ENCODE peak calls at places on chromosome 3, in nine cellular contexts. H is tibial artery, S is foreskin fibroblast, U is adrenal gland, K is astrocyte of the spinal cord, J is WERI-Rb-1, A is heart right ventricle, F is GM23338, Z is dorsolateral prefrontal cortex. P is an unnamed sample.

GRCh38 chr3:124201786-124202185 is 209.9 kb upstream of the ROPN1 start:
- DNase-seq in H (no peak), S (no peak), U (no peak), K (no peak), J (peak; percentile 66), A (peak; percentile 23), F (no peak), Z (no peak), P (no peak)

GRCh38 chr3:152970851-152971250 is 135.9 kb downstream of the P2RY1 start:
- DNase-seq in H (no peak), S (no peak), U (no peak), K (no peak), J (no peak), A (no peak), F (no peak), Z (no peak), P (no peak)

GRCh38 chr3:93969443-93969842 is 4.3 kb downstream of the PROS1 start:
- DNase-seq in H (no peak), S (peak; percentile 71), U (no peak), K (no peak), J (no peak), A (no peak), F (no peak), Z (no peak), P (no peak)

GRCh38 chr3:165169368-165169767 is 26.8 kb downstream of the SLITRK3 start:
- DNase-seq in H (no peak), S (no peak), U (no peak), K (no peak), J (no peak), A (no peak), F (no peak), Z (no peak), P (no peak)

GRCh38 chr3:141255864-141256263 is 24.2 kb downstream of the PXYLP1 start:
- DNase-seq in H (peak; percentile 65), S (peak; percentile 34), U (peak; percentile 54), K (no peak), J (no peak), A (no peak), F (peak; percentile 71), Z (no peak), P (no peak)

GRCh38 chr3:123044981-123045763 is 17.6 kb upstream of the SEMA5B start:
- DNase-seq in H (no peak), S (peak; percentile 33), U (peak; percentile 63), K (no peak), J (no peak), A (no peak), F (no peak), Z (no peak), P (no peak)

GRCh38 chr3:195084746-195085145 is 186.2 kb downstream of the XXYLT1 start:
- DNase-seq in H (peak; percentile 23), S (no peak), U (no peak), K (no peak), J (no peak), A (no peak), F (no peak), Z (no peak), P (no peak)

GRCh38 chr3:12195231-12195630 is 36.5 kb upstream of the TIMP4 start:
- DNase-seq in H (no peak), S (peak; percentile 40), U (no peak), K (peak; percentile 13), J (no peak), A (no peak), F (peak; percentile 45), Z (no peak), P (no peak)

GRCh38 chr3:194101592-194102432 is 34.1 kb upstream of the HES1 start:
- DNase-seq in H (no peak), S (no peak), U (no peak), K (no peak), J (no peak), A (no peak), F (no peak), Z (no peak), P (no peak)

GRCh38 chr3:31947671-31948091 is 33.4 kb downstream of the OSBPL10 start:
- DNase-seq in H (no peak), S (peak; percentile 37), U (no peak), K (no peak), J (no peak), A (no peak), F (no peak), Z (no peak), P (no peak)

GRCh38 chr3:160001154-160001760 is 12.6 kb downstream of the IL12A start:
- DNase-seq in H (no peak), S (no peak), U (no peak), K (peak; percentile 16), J (no peak), A (no peak), F (no peak), Z (no peak), P (no peak)

GRCh38 chr3:160001850-160002623 is 13.4 kb downstream of the IL12A start:
- DNase-seq in H (no peak), S (no peak), U (no peak), K (no peak), J (no peak), A (no peak), F (no peak), Z (no peak), P (no peak)

GRCh38 chr3:160005004-160005403 is 16.4 kb downstream of the IL12A start:
- DNase-seq in H (no peak), S (no peak), U (no peak), K (no peak), J (no peak), A (no peak), F (no peak), Z (no peak), P (no peak)

GRCh38 chr3:160006282-160007163 is 17.9 kb downstream of the IL12A start:
- DNase-seq in H (no peak), S (peak; percentile 90), U (peak; percentile 76), K (peak; percentile 78), J (peak; percentile 50), A (peak; percentile 51), F (peak; percentile 73), Z (peak; percentile 66), P (no peak)

DNA sequence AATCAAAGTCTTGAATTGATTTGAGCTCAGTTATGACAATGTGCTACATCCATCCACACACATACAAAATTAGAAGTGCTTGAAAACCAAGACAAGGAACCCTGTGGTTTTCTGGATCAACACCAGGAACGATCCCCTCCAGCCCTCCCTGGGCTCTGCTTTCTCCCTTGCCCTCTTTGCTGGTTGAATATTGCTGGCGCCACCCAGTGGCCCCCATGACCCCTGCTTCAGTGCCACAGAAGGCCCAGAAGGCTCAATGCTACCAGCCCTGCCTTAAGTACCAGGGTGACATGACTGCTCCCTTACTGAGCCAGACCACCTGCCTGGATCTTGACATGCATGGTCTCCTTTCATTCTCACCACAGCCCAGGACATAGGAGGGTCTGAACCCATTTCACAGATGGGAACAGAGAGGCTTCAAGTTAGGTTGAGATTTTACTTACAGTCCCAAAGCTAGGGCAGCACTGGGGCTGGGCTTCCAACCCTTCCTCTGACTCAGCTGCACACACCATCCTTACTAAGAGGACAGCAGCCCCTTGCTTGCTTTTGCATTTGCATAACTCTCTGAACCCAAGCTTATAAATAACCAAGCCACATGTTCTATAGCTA is 15.0 kb downstream of the IL12A start:
- DNase-seq in H (no peak), S (peak; percentile 72), U (peak; percentile 68), K (peak; percentile 54), J (peak; percentile 75), A (peak; percentile 52), F (peak; percentile 83), Z (peak; percentile 75), P (no peak)
- TF ChIP-seq CTCF in H (peak; percentile 30), S (peak; percentile 41), U (peak; percentile 13), K (peak; percentile 63), J (peak; percentile 76), A (peak; percentile 44), F (peak; percentile 87), Z (peak; percentile 61), P (peak; percentile 63)

GRCh38 chr3:16533928-16534913 is 20.7 kb upstream of the RFTN1 start:
- DNase-seq in H (no peak), S (peak; percentile 28), U (no peak), K (no peak), J (no peak), A (no peak), F (peak; percentile 75), Z (no peak), P (no peak)
- H3K4me3 ChIP-seq in H (no peak overlapping the region), S (no peak overlapping the region), U (no peak overlapping the region), K (no peak overlapping the region), J (no peak overlapping the region), A (no peak overlapping the region), F (no peak overlapping the region), Z (no peak overlapping the region), P (no peak overlapping the region)

GRCh38 chr3:125202197-125202596 is 10.4 kb downstream of the SLC12A8 start:
- DNase-seq in H (no peak), S (peak; percentile 46), U (no peak), K (peak; percentile 29), J (no peak), A (no peak), F (peak; percentile 75), Z (no peak), P (no peak)
- TF ChIP-seq CTCF in H (no peak), S (no peak), U (no peak), K (peak; percentile 35), J (peak; percentile 19), A (no peak), F (peak; percentile 74), Z (no peak), P (no peak)

DNA sequence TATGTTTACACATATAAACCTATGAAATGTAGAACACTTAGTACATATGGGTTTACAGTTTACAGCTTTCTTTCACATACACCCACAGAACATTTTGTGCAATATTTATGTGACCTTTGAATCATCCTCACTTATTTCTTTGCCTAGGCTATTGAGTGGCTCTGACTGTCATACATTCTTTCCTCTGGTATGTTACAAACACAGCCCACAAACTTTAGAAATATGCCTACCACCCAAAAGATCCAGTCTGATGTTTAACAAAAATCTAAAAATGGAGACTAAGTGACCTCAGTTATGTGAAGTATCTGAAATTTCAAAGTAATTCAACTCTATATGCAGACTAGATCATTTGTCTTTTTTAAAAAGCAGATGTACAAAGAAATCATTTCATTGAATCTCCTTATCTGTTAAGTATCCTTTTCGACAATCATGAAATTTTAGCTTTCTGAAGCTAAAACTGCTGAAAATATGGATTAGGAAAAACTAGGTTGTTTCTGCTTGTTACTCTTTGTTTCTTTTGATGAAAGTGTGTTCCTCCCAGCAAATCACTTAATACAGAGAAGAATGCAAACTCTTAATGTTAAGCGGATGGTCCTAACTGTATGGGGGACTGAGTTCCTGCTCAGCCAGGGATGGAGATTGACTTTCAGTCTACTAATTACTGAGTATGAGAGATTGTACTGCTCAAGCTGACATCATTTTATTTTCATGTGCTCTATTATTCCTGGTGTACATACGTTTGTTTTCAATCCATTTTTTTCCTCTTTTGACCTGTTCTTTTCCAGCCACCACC is 27.7 kb downstream of the CCDC54 start:
- DNase-seq in H (no peak), S (peak; percentile 83), U (no peak), K (peak; percentile 67), J (no peak), A (no peak), F (no peak), Z (no peak), P (peak; percentile 59)
- H3K4me3 ChIP-seq in H (no peak overlapping the region), S (no peak overlapping the region), U (no peak overlapping the region), K (no peak overlapping the region), J (no peak overlapping the region), A (no peak overlapping the region), F (no peak overlapping the region), Z (no peak overlapping the region), P (no peak overlapping the region)

GRCh38 chr3:126567696-126568438 is 9.1 kb upstream of the C3orf22 start:
- DNase-seq in H (no peak), S (no peak), U (peak; percentile 35), K (no peak), J (no peak), A (no peak), F (peak; percentile 32), Z (no peak), P (no peak)
- TF ChIP-seq CTCF in H (no peak), S (no peak), U (no peak), K (no peak), J (peak; percentile 22), A (no peak), F (peak; percentile 43), Z (no peak), P (no peak)